ENCODE peak calls at places on chromosomes 11 and 22, in eight cellular contexts. U is stimulated activated CD4-positive, alpha-beta T cell treated with anti-CD3 and anti-CD28 coated beads, Interleukin-4, amount 100 ng/mL, for 24 hours; P is posterior cingulate gyrus; A is hepatic stellate cell; F is NCI-H1930; J is AG08395; W is substantia nigra; I is heart right ventricle. N is an unnamed sample.

GRCh38 chr11:35038211-35038930 is 100.6 kb upstream of the CD44 start:
- DNase-seq in U (no peak), P (no peak), A (no peak), F (no peak), J (no peak), W (no peak), I (no peak), N (no peak)

GRCh38 chr11:117861151-117862018 is 15.1 kb downstream of the FXYD6 start:
- DNase-seq in U (no peak), P (peak; percentile 85), A (no peak), F (peak; percentile 8), J (no peak), W (no peak), I (peak; percentile 66), N (no peak)

GRCh38 chr11:108870373-108871020 is 205.6 kb downstream of the DDX10 start:
- DNase-seq in U (no peak), P (no peak), A (no peak), F (no peak), J (peak; percentile 51), W (no peak), I (no peak), N (no peak)

GRCh38 chr11:17563248-17563647 is 16.2 kb downstream of the OTOG start:
- DNase-seq in U (no peak), P (peak; percentile 49), A (no peak), F (no peak), J (no peak), W (no peak), I (no peak), N (no peak)

GRCh38 chr11:72350752-72351151 is 83.6 kb downstream of the CLPB start:
- DNase-seq in U (no peak), P (no peak), A (no peak), F (no peak), J (no peak), W (no peak), I (no peak), N (no peak)

GRCh38 chr11:20158597-20159257 is 1.5 kb downstream of the DBX1 start:
- DNase-seq in U (no peak), P (no peak), A (peak; percentile 72), F (no peak), J (peak; percentile 71), W (peak; percentile 39), I (peak; percentile 38), N (no peak)

GRCh38 chr11:111387318-111387863 is 8.3 kb upstream of the POU2AF1 start:
- DNase-seq in U (no peak), P (peak; percentile 84), A (no peak), F (no peak), J (no peak), W (no peak), I (peak; percentile 25), N (no peak)

GRCh38 chr11:97746832-97747231 is 1273.9 kb upstream of the CNTN5 start:
- DNase-seq in U (no peak), P (no peak), A (no peak), F (no peak), J (no peak), W (no peak), I (no peak), N (no peak)

GRCh38 chr11:1876361-1877063 is 15.2 kb downstream of the PRR33 start:
- DNase-seq in U (no peak), P (peak; percentile 81), A (peak; percentile 58), F (no peak), J (peak; percentile 31), W (no peak), I (peak; percentile 79), N (no peak)

GRCh38 chr22:30439226-30439625 is 13.7 kb downstream of the MTFP1 start:
- DNase-seq in U (no peak), P (peak; percentile 21), A (no peak), F (no peak), J (no peak), W (no peak), I (no peak), N (no peak)

GRCh38 chr11:61553373-61554171 is 27.3 kb downstream of the SYT7 start:
- DNase-seq in U (no peak), P (no peak), A (no peak), F (no peak), J (no peak), W (no peak), I (no peak), N (no peak)

N was measured in caudate nucleus.